ENCODE peak calls at places on chromosomes 7 and 10, in eight cellular contexts. D is cardiac fibroblast; F is NCI-H2081; Z is activated T-helper 1 cell treated with anti-CD3 and anti-CD28 coated beads, Interleukin-2, amount 50 U/mL, for 16 hours; W is NCI-H1105 treated with DMSO at 0.1 percent for 48 hours; P is sigmoid colon; J is EH; O is kidney tubule cell. C is an unnamed sample.

GRCh38 chr10:51706225-51706624 is 6.8 kb upstream of the CSTF2T start:
- DNase-seq in D (peak; percentile 97), F (no peak), Z (no peak), W (no peak), P (peak; percentile 97), J (no peak), O (no peak), C (no peak)

GRCh38 chr7:76352193-76352592 is 6.6 kb downstream of the YWHAG start:
- DNase-seq in D (no peak), F (no peak), Z (no peak), W (no peak), P (peak; percentile 36), J (peak; percentile 29), O (no peak), C (no peak)

GRCh38 chr10:11326241-11326640 is 285.2 kb downstream of the USP6NL start:
- DNase-seq in D (no peak), F (no peak), Z (no peak), W (no peak), P (no peak), J (no peak), O (no peak), C (no peak)

GRCh38 chr10:95356-96115 is 39.7 kb upstream of the ZMYND11 start:
- DNase-seq in D (no peak), F (no peak), Z (no peak), W (no peak), P (no peak), J (no peak), O (no peak), C (no peak)

GRCh38 chr7:28940741-28941385 is 17.3 kb downstream of the TRIL start:
- DNase-seq in D (no peak), F (no peak), Z (no peak), W (no peak), P (no peak), J (no peak), O (no peak), C (no peak)

GRCh38 chr10:91691981-91692380 is 59.1 kb upstream of the PPP1R3C start:
- DNase-seq in D (peak; percentile 52), F (no peak), Z (no peak), W (no peak), P (no peak), J (no peak), O (no peak), C (no peak)

GRCh38 chr7:47751068-47751467 is 169.2 kb upstream of the TNS3 start:
- DNase-seq in D (no peak), F (no peak), Z (no peak), W (no peak), P (no peak), J (no peak), O (no peak), C (no peak)

GRCh38 chr10:29353887-29354561 is 65.2 kb downstream of the LYZL1 start:
- DNase-seq in D (no peak), F (no peak), Z (no peak), W (no peak), P (no peak), J (no peak), O (no peak), C (no peak)

C was measured in amniotic stem cell.